ENCODE peak calls at places on chromosome 11, in seven cellular contexts. One of them, this sample, is unnamed. For H3K36me3, the result is how much of the 10 kb centered on the place peaks cover.

GRCh38 chr11:17692006-17692405 is 27.4 kb upstream of the MYOD1 start:
- DNase-seq in PC-3: no peak
- DNase-seq in body of pancreas: no peak
- DNase-seq in right atrium auricular region: no peak
- DNase-seq in HCT116: no peak
- DNase-seq in OCI-LY7: no peak
- DNase-seq in MM.1S: no peak
- DNase-seq in this sample: no peak

GRCh38 chr11:107468596-107468995 is 11.0 kb upstream of the CWF19L2 start:
- DNase-seq in MM.1S: no peak
- DNase-seq in body of pancreas: no peak
- DNase-seq in HCT116: no peak
- DNase-seq in right atrium auricular region: no peak
- DNase-seq in PC-3: no peak
- DNase-seq in OCI-LY7: no peak
- DNase-seq in this sample: no peak

GRCh38 chr11:2795491-2795991 is 90.0 kb downstream of the CDKN1C start:
- DNase-seq in body of pancreas: peak
- DNase-seq in OCI-LY7: no peak
- DNase-seq in PC-3: no peak
- DNase-seq in right atrium auricular region: peak
- DNase-seq in MM.1S: no peak
- DNase-seq in HCT116: no peak
- DNase-seq in this sample: no peak

GRCh38 chr11:118211006-118211405 is 13.8 kb downstream of the JAML start:
- DNase-seq in HCT116: no peak
- DNase-seq in right atrium auricular region: no peak
- DNase-seq in OCI-LY7: no peak
- DNase-seq in body of pancreas: no peak
- DNase-seq in MM.1S: no peak
- DNase-seq in PC-3: no peak
- DNase-seq in this sample: no peak

GRCh38 chr11:119520966-119521365 is 98.0 kb upstream of the THY1 start:
- DNase-seq in PC-3: no peak
- DNase-seq in HCT116: no peak
- DNase-seq in MM.1S: no peak
- DNase-seq in body of pancreas: no peak
- DNase-seq in right atrium auricular region: no peak
- DNase-seq in OCI-LY7: no peak
- DNase-seq in this sample: no peak

GRCh38 chr11:134367781-134368180 is 36.0 kb downstream of the GLB1L2 start:
- DNase-seq in PC-3: no peak
- DNase-seq in body of pancreas: no peak
- DNase-seq in right atrium auricular region: no peak
- DNase-seq in OCI-LY7: no peak
- DNase-seq in MM.1S: no peak
- DNase-seq in HCT116: no peak
- DNase-seq in this sample: no peak

GRCh38 chr11:2517016-2517385 is 72.2 kb downstream of the KCNQ1 start:
- DNase-seq in OCI-LY7: no peak
- DNase-seq in body of pancreas: peak
- DNase-seq in PC-3: no peak
- DNase-seq in HCT116: no peak
- DNase-seq in MM.1S: no peak
- DNase-seq in right atrium auricular region: no peak
- DNase-seq in this sample: no peak

GRCh38 chr11:64519541-64519940 is 71.5 kb upstream of the SLC22A12 start:
- DNase-seq in PC-3: no peak
- DNase-seq in OCI-LY7: no peak
- DNase-seq in body of pancreas: no peak
- DNase-seq in HCT116: no peak
- DNase-seq in right atrium auricular region: no peak
- DNase-seq in MM.1S: no peak
- DNase-seq in this sample: no peak

GRCh38 chr11:34251640-34251980 is 106.2 kb downstream of the ABTB2 start:
- DNase-seq in right atrium auricular region: no peak
- DNase-seq in PC-3: no peak
- DNase-seq in HCT116: no peak
- DNase-seq in OCI-LY7: no peak
- DNase-seq in body of pancreas: no peak
- DNase-seq in MM.1S: no peak
- DNase-seq in this sample: no peak

GRCh38 chr11:133936136-133936535 is 20.6 kb downstream of the IGSF9B start:
- DNase-seq in right atrium auricular region: no peak
- DNase-seq in PC-3: no peak
- DNase-seq in HCT116: no peak
- DNase-seq in MM.1S: no peak
- DNase-seq in body of pancreas: no peak
- DNase-seq in OCI-LY7: no peak
- DNase-seq in this sample: no peak

GRCh38 chr11:71482216-71482615 is 29.2 kb downstream of the NADSYN1 start:
- DNase-seq in HCT116: no peak
- DNase-seq in MM.1S: no peak
- DNase-seq in PC-3: no peak
- DNase-seq in OCI-LY7: no peak
- DNase-seq in right atrium auricular region: no peak
- DNase-seq in body of pancreas: no peak
- DNase-seq in this sample: no peak

GRCh38 chr11:101915811-101916291 is 471 bp downstream of the ANGPTL5 start:
- DNase-seq in MM.1S: peak
- DNase-seq in PC-3: peak
- DNase-seq in body of pancreas: no peak
- DNase-seq in HCT116: no peak
- DNase-seq in OCI-LY7: peak
- DNase-seq in right atrium auricular region: no peak
- DNase-seq in this sample: peak

GRCh38 chr11:34051349-34052035 is at the start of gene CAPRIN1:
- DNase-seq in right atrium auricular region: peak
- DNase-seq in body of pancreas: peak
- DNase-seq in HCT116: peak
- DNase-seq in PC-3: peak
- DNase-seq in OCI-LY7: peak
- DNase-seq in MM.1S: peak
- DNase-seq in this sample: peak

GRCh38 chr11:130499828-130500227 is 51.4 kb downstream of the ADAMTS15 start:
- DNase-seq in HCT116: no peak
- DNase-seq in right atrium auricular region: no peak
- DNase-seq in PC-3: no peak
- DNase-seq in body of pancreas: no peak
- DNase-seq in OCI-LY7: no peak
- DNase-seq in MM.1S: no peak
- DNase-seq in this sample: no peak

GRCh38 chr11:62398011-62398994 is 20.5 kb upstream of the SCGB1A1 start:
- DNase-seq in body of pancreas: no peak
- DNase-seq in MM.1S: no peak
- DNase-seq in right atrium auricular region: no peak
- DNase-seq in HCT116: no peak
- DNase-seq in OCI-LY7: no peak
- DNase-seq in PC-3: no peak
- DNase-seq in this sample: no peak

GRCh38 chr11:59822989-59823566 is 12.5 kb upstream of the MRPL16 start:
- DNase-seq in PC-3: peak
- DNase-seq in MM.1S: peak
- DNase-seq in right atrium auricular region: no peak
- DNase-seq in OCI-LY7: peak
- DNase-seq in body of pancreas: peak
- DNase-seq in HCT116: peak
- DNase-seq in this sample: no peak

GRCh38 chr11:67996622-67997459 is 7.1 kb downstream of the UNC93B1 start:
- DNase-seq in MM.1S: peak
- DNase-seq in OCI-LY7: peak
- DNase-seq in PC-3: peak
- DNase-seq in HCT116: peak
- DNase-seq in body of pancreas: peak
- DNase-seq in right atrium auricular region: no peak
- DNase-seq in this sample: peak

GRCh38 chr11:40338739-40339138 is 1120.7 kb downstream of the LRRC4C start:
- DNase-seq in body of pancreas: no peak
- DNase-seq in PC-3: peak
- DNase-seq in right atrium auricular region: no peak
- DNase-seq in MM.1S: no peak
- DNase-seq in HCT116: no peak
- DNase-seq in OCI-LY7: no peak
- DNase-seq in this sample: no peak

GRCh38 chr11:58395581-58395980 is 11.1 kb downstream of the OR5B3 start:
- DNase-seq in MM.1S: no peak
- DNase-seq in body of pancreas: no peak
- DNase-seq in PC-3: peak
- DNase-seq in OCI-LY7: no peak
- DNase-seq in right atrium auricular region: no peak
- DNase-seq in HCT116: no peak
- DNase-seq in this sample: no peak

GRCh38 chr11:60078742-60079141 is 9.7 kb upstream of the MS4A2 start:
- DNase-seq in right atrium auricular region: no peak
- DNase-seq in PC-3: no peak
- DNase-seq in HCT116: no peak
- DNase-seq in body of pancreas: no peak
- DNase-seq in MM.1S: no peak
- DNase-seq in OCI-LY7: no peak
- DNase-seq in this sample: no peak

GRCh38 chr11:64856382-64857227 is 12.2 kb upstream of the CDC42BPG start:
- DNase-seq in PC-3: peak
- DNase-seq in MM.1S: no peak
- DNase-seq in body of pancreas: no peak
- DNase-seq in HCT116: peak
- DNase-seq in right atrium auricular region: peak
- DNase-seq in OCI-LY7: no peak
- DNase-seq in this sample: no peak

GRCh38 chr11:79087238-79087956 is 353.4 kb downstream of the TENM4 start:
- DNase-seq in body of pancreas: no peak
- DNase-seq in MM.1S: no peak
- DNase-seq in OCI-LY7: no peak
- DNase-seq in PC-3: peak
- DNase-seq in right atrium auricular region: no peak
- DNase-seq in HCT116: no peak
- DNase-seq in this sample: no peak

GRCh38 chr11:32893947-32894827 is 1.6 kb downstream of the QSER1 start:
- DNase-seq in HCT116: peak
- DNase-seq in right atrium auricular region: peak
- DNase-seq in OCI-LY7: peak
- DNase-seq in PC-3: peak
- DNase-seq in body of pancreas: peak
- DNase-seq in MM.1S: peak
- DNase-seq in this sample: peak

GRCh38 chr11:3222003-3222855 is 3.6 kb upstream of the MRGPRG start:
- DNase-seq in OCI-LY7: no peak
- DNase-seq in PC-3: no peak
- DNase-seq in MM.1S: no peak
- DNase-seq in right atrium auricular region: no peak
- DNase-seq in body of pancreas: no peak
- DNase-seq in HCT116: no peak
- DNase-seq in this sample: no peak

GRCh38 chr11:33045551-33046255 is 6.3 kb downstream of the TCP11L1 start:
- DNase-seq in body of pancreas: no peak
- DNase-seq in MM.1S: no peak
- DNase-seq in HCT116: no peak
- DNase-seq in PC-3: peak
- DNase-seq in OCI-LY7: no peak
- DNase-seq in right atrium auricular region: no peak
- DNase-seq in this sample: no peak

GRCh38 chr11:6640985-6641701 is 14.5 kb downstream of the DCHS1 start:
- DNase-seq in MM.1S: no peak
- DNase-seq in body of pancreas: no peak
- DNase-seq in right atrium auricular region: no peak
- DNase-seq in HCT116: no peak
- DNase-seq in OCI-LY7: no peak
- DNase-seq in PC-3: no peak
- DNase-seq in this sample: no peak

GRCh38 chr11:3947084-3947483 is 91.6 kb downstream of the STIM1 start:
- DNase-seq in OCI-LY7: peak
- DNase-seq in MM.1S: peak
- DNase-seq in HCT116: no peak
- DNase-seq in PC-3: no peak
- DNase-seq in body of pancreas: no peak
- DNase-seq in right atrium auricular region: no peak
- DNase-seq in this sample: peak

GRCh38 chr11:75280770-75281468 is 40.3 kb downstream of the TPBGL start:
- DNase-seq in MM.1S: no peak
- DNase-seq in HCT116: no peak
- DNase-seq in body of pancreas: no peak
- DNase-seq in OCI-LY7: no peak
- DNase-seq in PC-3: no peak
- DNase-seq in right atrium auricular region: no peak
- DNase-seq in this sample: no peak
- H3K36me3 ChIP-seq in MM.1S: under half
- H3K36me3 ChIP-seq in HCT116: under half
- H3K36me3 ChIP-seq in body of pancreas: under half
- H3K36me3 ChIP-seq in OCI-LY7: under half
- H3K36me3 ChIP-seq in PC-3: under half
- H3K36me3 ChIP-seq in right atrium auricular region: under half
- H3K36me3 ChIP-seq in this sample: under half

GRCh38 chr11:8917157-8917820 is 6.3 kb downstream of the AKIP1 start:
- DNase-seq in HCT116: no peak
- DNase-seq in MM.1S: no peak
- DNase-seq in PC-3: peak
- DNase-seq in body of pancreas: peak
- DNase-seq in right atrium auricular region: no peak
- DNase-seq in OCI-LY7: no peak
- DNase-seq in this sample: no peak
- TF ChIP-seq CTCF in HCT116: no peak
- TF ChIP-seq CTCF in MM.1S: no peak
- TF ChIP-seq CTCF in PC-3: no peak
- TF ChIP-seq CTCF in body of pancreas: no peak
- TF ChIP-seq CTCF in right atrium auricular region: no peak
- TF ChIP-seq CTCF in OCI-LY7: no peak
- TF ChIP-seq CTCF in this sample: no peak

DNA sequence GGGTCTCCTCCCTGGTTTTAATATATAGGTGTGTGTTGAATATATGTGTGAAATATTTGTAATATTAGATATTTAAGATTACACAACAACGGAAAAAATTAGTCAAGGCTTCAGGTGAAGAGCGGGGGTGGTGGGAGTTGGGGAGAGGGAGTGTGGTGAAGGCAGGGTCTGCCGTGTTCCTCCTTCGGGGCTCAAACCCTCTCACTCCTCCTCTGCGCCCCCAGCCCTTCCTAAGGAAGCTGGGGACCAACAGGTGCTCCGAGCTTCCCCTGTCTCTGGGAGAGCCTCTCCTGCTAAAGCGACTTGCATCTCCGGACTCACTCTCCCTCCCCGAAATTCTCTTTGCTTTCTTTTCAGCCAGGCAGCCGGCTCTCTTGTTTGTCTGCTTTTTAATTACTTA is 950 bp upstream of the CADM1 start:
- DNase-seq in OCI-LY7: no peak
- DNase-seq in PC-3: no peak
- DNase-seq in body of pancreas: peak
- DNase-seq in right atrium auricular region: no peak
- DNase-seq in HCT116: no peak
- DNase-seq in MM.1S: peak
- DNase-seq in this sample: no peak
- H3K4me3 ChIP-seq in OCI-LY7: peak
- H3K4me3 ChIP-seq in PC-3: peak
- H3K4me3 ChIP-seq in body of pancreas: no peak
- H3K4me3 ChIP-seq in right atrium auricular region: peak
- H3K4me3 ChIP-seq in HCT116: no peak
- H3K4me3 ChIP-seq in MM.1S: peak
- H3K4me3 ChIP-seq in this sample: peak

DNA sequence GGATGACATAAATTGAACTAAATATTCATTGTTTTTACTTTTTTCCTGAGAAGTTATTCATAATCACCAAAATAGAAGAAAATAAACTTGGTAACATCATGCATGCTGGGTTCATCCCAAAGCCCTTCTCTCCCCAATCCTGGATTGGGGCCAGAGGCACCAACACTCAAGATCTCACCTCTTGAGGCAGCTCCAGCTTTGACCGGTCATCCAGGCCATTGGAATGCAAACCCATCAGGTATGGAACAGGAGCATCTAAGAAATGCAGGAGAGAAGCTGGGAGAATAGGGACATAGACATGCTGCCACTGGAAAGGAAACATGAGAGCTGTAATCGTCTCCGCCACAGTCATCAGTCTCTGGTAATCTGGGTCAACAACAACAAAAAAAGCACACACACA is 71.8 kb downstream of the DENND5A start:
- DNase-seq in OCI-LY7: no peak
- DNase-seq in PC-3: no peak
- DNase-seq in HCT116: no peak
- DNase-seq in right atrium auricular region: no peak
- DNase-seq in body of pancreas: no peak
- DNase-seq in MM.1S: no peak
- DNase-seq in this sample: no peak
- H3K36me3 ChIP-seq in OCI-LY7: under half
- H3K36me3 ChIP-seq in PC-3: under half
- H3K36me3 ChIP-seq in HCT116: under half
- H3K36me3 ChIP-seq in right atrium auricular region: under half
- H3K36me3 ChIP-seq in body of pancreas: under half
- H3K36me3 ChIP-seq in MM.1S: under half
- H3K36me3 ChIP-seq in this sample: under half